ENCODE peak calls at places on chromosomes 12 and 14, in ten cellular contexts. A is fibroblast of the aortic adventitia; J is kidney tubule cell; I is trophoblast cell; C is fibroblast of lung; X is stimulated activated effector memory CD8-positive, alpha-beta T cell treated with anti-CD3 and anti-CD28 coated beads, Interleukin-12 subunit alpha, Interleukin-12 subunit beta, amount 100 ng/mL, for 72 hours; Y is progenitor cell of endocrine pancreas; R is left cardiac atrium; G is NCI-H1105; E is Right ventricle myocardium inferior. K is an unnamed sample.

GRCh38 chr12:68910128-68910527 is 22.8 kb downstream of the CPM start:
- DNase-seq in A (no peak), J (no peak), I (peak), C (peak), X (no peak), Y (no peak), R (no peak), G (no peak), E (no peak), K (no peak)

GRCh38 chr12:67441736-67442346 is 172.7 kb downstream of the CAND1 start:
- DNase-seq in A (peak), J (peak), I (peak), C (peak), X (peak), Y (peak), R (peak), G (peak), E (peak), K (peak)

GRCh38 chr14:51398898-51399297 is 158.9 kb downstream of the TMX1 start:
- DNase-seq in A (peak), J (peak), I (no peak), C (peak), X (no peak), Y (no peak), R (peak), G (no peak), E (no peak), K (no peak)

GRCh38 chr12:50839032-50839431 is 3.7 kb upstream of the TMPRSS12 start:
- DNase-seq in A (no peak), J (no peak), I (peak), C (no peak), X (no peak), Y (no peak), R (no peak), G (no peak), E (no peak), K (no peak)

GRCh38 chr12:99985631-99986030 is 895 bp upstream of the ANKS1B start:
- DNase-seq in A (no peak), J (no peak), I (no peak), C (no peak), X (no peak), Y (no peak), R (no peak), G (no peak), E (no peak), K (no peak)

GRCh38 chr14:49915085-49915484 is 22.2 kb downstream of the ARF6 start:
- DNase-seq in A (no peak), J (no peak), I (no peak), C (no peak), X (no peak), Y (no peak), R (no peak), G (no peak), E (no peak), K (no peak)

GRCh38 chr12:108477055-108477880 is 37.8 kb upstream of the FICD start:
- DNase-seq in A (no peak), J (no peak), I (no peak), C (no peak), X (no peak), Y (no peak), R (no peak), G (no peak), E (no peak), K (no peak)

GRCh38 chr14:74203546-74203945 is 35.7 kb upstream of the VSX2 start:
- DNase-seq in A (no peak), J (no peak), I (no peak), C (no peak), X (no peak), Y (no peak), R (no peak), G (no peak), E (no peak), K (no peak)

GRCh38 chr12:52054838-52055741 is 3.8 kb downstream of the NR4A1 start:
- DNase-seq in A (peak), J (no peak), I (no peak), C (peak), X (no peak), Y (no peak), R (peak), G (no peak), E (peak), K (no peak)

GRCh38 chr12:119687344-119687865 is 19.5 kb downstream of the PRKAB1 start:
- DNase-seq in A (no peak), J (no peak), I (no peak), C (no peak), X (no peak), Y (no peak), R (no peak), G (no peak), E (no peak), K (no peak)

GRCh38 chr12:9869307-9870161 is at the start of gene CLEC2B:
- DNase-seq in A (peak), J (peak), I (peak), C (peak), X (no peak), Y (no peak), R (no peak), G (no peak), E (peak), K (no peak)

GRCh38 chr12:46134205-46134811 is 134.5 kb downstream of the SLC38A1 start:
- DNase-seq in A (peak), J (no peak), I (peak), C (no peak), X (no peak), Y (no peak), R (no peak), G (no peak), E (no peak), K (no peak)

GRCh38 chr12:32302218-32302826 is 97.0 kb upstream of the FGD4 start:
- DNase-seq in A (peak), J (peak), I (peak), C (peak), X (no peak), Y (no peak), R (no peak), G (peak), E (peak), K (peak)

GRCh38 chr14:104580961-104581360 is 1.4 kb downstream of the C14orf180 start:
- DNase-seq in A (no peak), J (peak), I (no peak), C (peak), X (no peak), Y (no peak), R (peak), G (peak), E (peak), K (no peak)

GRCh38 chr14:34137001-34137400 is 186.1 kb upstream of the EGLN3 start:
- DNase-seq in A (no peak), J (no peak), I (peak), C (no peak), X (no peak), Y (no peak), R (no peak), G (peak), E (no peak), K (no peak)

GRCh38 chr12:67419810-67420209 is 150.7 kb downstream of the CAND1 start:
- DNase-seq in A (no peak), J (no peak), I (peak), C (no peak), X (no peak), Y (no peak), R (no peak), G (no peak), E (no peak), K (no peak)

GRCh38 chr12:74689071-74689655 is 151.5 kb downstream of the ATXN7L3B start:
- DNase-seq in A (peak), J (peak), I (peak), C (peak), X (no peak), Y (no peak), R (no peak), G (peak), E (no peak), K (peak)

GRCh38 chr12:52268212-52268611 is 6.2 kb upstream of the KRT86 start:
- DNase-seq in A (peak), J (peak), I (no peak), C (no peak), X (no peak), Y (no peak), R (no peak), G (no peak), E (no peak), K (no peak)

GRCh38 chr12:14327717-14328116 is 37.8 kb upstream of the ATF7IP start:
- DNase-seq in A (peak), J (peak), I (no peak), C (no peak), X (no peak), Y (no peak), R (no peak), G (no peak), E (no peak), K (no peak)

GRCh38 chr12:111792155-111792876 is 25.6 kb downstream of the ALDH2 start:
- DNase-seq in A (peak), J (peak), I (no peak), C (peak), X (no peak), Y (no peak), R (peak), G (no peak), E (peak), K (no peak)

GRCh38 chr12:112937741-112938719 is at the start of gene OAS3:
- DNase-seq in A (peak), J (peak), I (peak), C (peak), X (peak), Y (no peak), R (peak), G (peak), E (peak), K (peak)

GRCh38 chr14:58151701-58152568 is at the start of gene ARMH4:
- DNase-seq in A (peak), J (peak), I (peak), C (peak), X (peak), Y (peak), R (peak), G (peak), E (peak), K (peak)

GRCh38 chr12:92912052-92912451 is 17.0 kb downstream of the EEA1 start:
- DNase-seq in A (peak), J (peak), I (no peak), C (peak), X (no peak), Y (no peak), R (no peak), G (no peak), E (no peak), K (no peak)

GRCh38 chr12:59084758-59085383 is 164.6 kb upstream of the LRIG3 start:
- DNase-seq in A (peak), J (no peak), I (no peak), C (peak), X (no peak), Y (peak), R (no peak), G (no peak), E (no peak), K (no peak)

GRCh38 chr12:34294137-34294536 is 271.8 kb downstream of the ALG10 start:
- DNase-seq in A (no peak), J (no peak), I (no peak), C (no peak), X (no peak), Y (no peak), R (no peak), G (no peak), E (no peak), K (no peak)

GRCh38 chr14:74616507-74616906 is 4.5 kb upstream of the LTBP2 start:
- DNase-seq in A (peak), J (peak), I (peak), C (peak), X (no peak), Y (no peak), R (peak), G (no peak), E (no peak), K (no peak)

GRCh38 chr12:60451457-60451856 is 855.6 kb downstream of the SLC16A7 start:
- DNase-seq in A (no peak), J (no peak), I (no peak), C (no peak), X (no peak), Y (no peak), R (no peak), G (no peak), E (no peak), K (peak)

GRCh38 chr14:23056956-23057756 is at the start of gene CDH24:
- DNase-seq in A (peak), J (peak), I (peak), C (peak), X (peak), Y (peak), R (peak), G (no peak), E (peak), K (no peak)

GRCh38 chr14:20630340-20631022 is 11.0 kb downstream of the OR6S1 start:
- DNase-seq in A (peak), J (peak), I (peak), C (peak), X (no peak), Y (no peak), R (no peak), G (peak), E (no peak), K (peak)

GRCh38 chr12:129893691-129894090 is 10.1 kb downstream of the TMEM132D start:
- DNase-seq in A (no peak), J (no peak), I (no peak), C (no peak), X (no peak), Y (no peak), R (no peak), G (no peak), E (no peak), K (no peak)

GRCh38 chr14:74514471-74514932 is 20.9 kb downstream of the ISCA2 start:
- DNase-seq in A (peak), J (peak), I (peak), C (peak), X (no peak), Y (no peak), R (peak), G (no peak), E (no peak), K (peak)

GRCh38 chr12:126784328-126784921 is 1482.5 kb upstream of the TMEM132C start:
- DNase-seq in A (peak), J (peak), I (peak), C (no peak), X (no peak), Y (peak), R (peak), G (peak), E (no peak), K (peak)

GRCh38 chr14:51094282-51094821 is 553 bp downstream of the TRIM9 start:
- DNase-seq in A (no peak), J (peak), I (peak), C (peak), X (peak), Y (no peak), R (no peak), G (peak), E (peak), K (no peak)

GRCh38 chr14:61585598-61586538 is 109.4 kb upstream of the HIF1A start:
- DNase-seq in A (peak), J (peak), I (peak), C (peak), X (no peak), Y (no peak), R (peak), G (no peak), E (peak), K (no peak)